ENCODE peak calls at places on chromosomes 5 and 9, in five cellular contexts. H is activated T-cell treated with anti-CD3 and anti-CD28 coated beads, Interleukin-2, amount 50 U/mL, for 72 hours; F is T-cell; D is NAMALWA; S is GM06990. C is an unnamed sample.

GRCh38 chr9:133155156-133155555 is 8.6 kb downstream of the GBGT1 start:
- DNase-seq in H (no peak), F (no peak), D (no peak), S (no peak), C (no peak)

GRCh38 chr9:97527626-97528528 is 26.4 kb downstream of the TMOD1 start:
- DNase-seq in H (no peak), F (no peak), D (no peak), S (peak), C (no peak)

GRCh38 chr5:67366256-67366655 is 169.7 kb upstream of the CD180 start:
- DNase-seq in H (no peak), F (no peak), D (no peak), S (no peak), C (no peak)

GRCh38 chr5:125835293-125836172 is 587.7 kb upstream of the GRAMD2B start:
- DNase-seq in H (no peak), F (no peak), D (peak), S (peak), C (peak)

GRCh38 chr9:22645893-22646292 is 199.3 kb downstream of the DMRTA1 start:
- DNase-seq in H (no peak), F (no peak), D (no peak), S (no peak), C (no peak)

GRCh38 chr5:45741110-45741509 is 44.9 kb upstream of the HCN1 start:
- DNase-seq in H (no peak), F (no peak), D (no peak), S (no peak), C (no peak)

GRCh38 chr5:2131826-2132496 is 249.2 kb upstream of the IRX4 start:
- DNase-seq in H (no peak), F (no peak), D (no peak), S (no peak), C (no peak)

GRCh38 chr9:111483862-111484563 is at the start of gene ECPAS:
- DNase-seq in H (peak), F (peak), D (peak), S (peak), C (peak)

GRCh38 chr9:136078025-136078424 is 17.1 kb downstream of the NACC2 start:
- DNase-seq in H (no peak), F (no peak), D (no peak), S (no peak), C (no peak)

GRCh38 chr9:107530682-107531081 is 41.1 kb upstream of the KLF4 start:
- DNase-seq in H (no peak), F (no peak), D (peak), S (peak), C (no peak)

GRCh38 chr9:95284152-95284551 is 33.4 kb downstream of the FANCC start:
- DNase-seq in H (no peak), F (no peak), D (no peak), S (no peak), C (no peak)

GRCh38 chr5:76204713-76205112 is 121.5 kb downstream of the SV2C start:
- DNase-seq in H (no peak), F (no peak), D (no peak), S (no peak), C (no peak)

GRCh38 chr5:139482050-139482889 is at the start of gene STING1:
- DNase-seq in H (peak), F (peak), D (no peak), S (peak), C (peak)

GRCh38 chr5:156325671-156326070 is 1.3 kb upstream of the SGCD start:
- DNase-seq in H (no peak), F (no peak), D (no peak), S (no peak), C (no peak)

GRCh38 chr5:142587354-142587965 is 98.4 kb downstream of the FGF1 start:
- DNase-seq in H (peak), F (no peak), D (peak), S (no peak), C (peak)